ENCODE peak calls at places on chromosomes 16 and 17, in seven cellular contexts. U is HFF-Myc, L is lower leg skin, A is AG10803, G is mesenchymal stem cell, J is psoas muscle, T is DND-41. B is an unnamed sample.

GRCh38 chr16:77450790-77451487 is 16.1 kb upstream of the ADAMTS18 start:
- DNase-seq in G (no peak), L (no peak), U (no peak), A (no peak), T (no peak), J (no peak), B (no peak)

GRCh38 chr16:88995746-88996535 is 18.9 kb upstream of the CBFA2T3 start:
- DNase-seq in U (no peak), L (no peak), J (no peak), T (no peak), G (no peak), A (no peak), B (no peak)

GRCh38 chr16:85491798-85492616 is 121.1 kb upstream of the GSE1 start:
- DNase-seq in L (peak), A (peak), U (no peak), J (peak), T (no peak), G (no peak), B (no peak)

GRCh38 chr16:56525154-56525720 is 5.4 kb upstream of the BBS2 start:
- DNase-seq in A (peak), U (peak), T (no peak), J (no peak), L (no peak), G (no peak), B (peak)

GRCh38 chr16:62870554-62870953 is 834.3 kb upstream of the CDH8 start:
- DNase-seq in L (no peak), G (no peak), J (no peak), U (no peak), T (no peak), A (no peak), B (peak)

GRCh38 chr17:69967910-69968411 is 107.1 kb upstream of the KCNJ16 start:
- DNase-seq in T (no peak), L (no peak), G (peak), J (no peak), U (peak), A (peak), B (peak)

GRCh38 chr16:88597856-88598491 is 27.8 kb downstream of the ZC3H18 start:
- DNase-seq in T (no peak), U (no peak), L (no peak), A (no peak), G (no peak), J (no peak), B (no peak)

GRCh38 chr17:3659541-3660111 is 8.8 kb downstream of the TAX1BP3 start:
- DNase-seq in J (peak), T (no peak), A (peak), U (peak), G (peak), L (peak), B (peak)

GRCh38 chr16:64362193-64362592 is 759.7 kb downstream of the CDH11 start:
- DNase-seq in L (no peak), G (peak), T (no peak), J (no peak), A (peak), U (no peak), B (peak)

GRCh38 chr16:88383401-88384221 is 852 bp downstream of the ZNF469 start:
- DNase-seq in G (peak), U (peak), L (no peak), A (peak), T (no peak), J (peak), B (peak)

GRCh38 chr17:14752007-14752406 is 451.1 kb downstream of the HS3ST3B1 start:
- DNase-seq in U (no peak), A (no peak), T (no peak), J (no peak), G (no peak), L (no peak), B (no peak)

GRCh38 chr16:74862743-74863244 is 88.2 kb upstream of the FA2H start:
- DNase-seq in L (no peak), G (peak), J (no peak), A (peak), T (peak), U (peak), B (peak)

GRCh38 chr16:84215531-84215930 is 24.3 kb downstream of the KCNG4 start:
- DNase-seq in G (no peak), U (no peak), T (no peak), L (no peak), J (no peak), A (no peak), B (no peak)

GRCh38 chr16:53098526-53099317 is 43.9 kb downstream of the CHD9 start:
- DNase-seq in A (peak), J (peak), G (peak), L (peak), T (peak), U (no peak), B (peak)

GRCh38 chr17:81298991-81299733 is 4.1 kb upstream of the SLC38A10 start:
- DNase-seq in J (no peak), A (no peak), U (no peak), L (no peak), T (no peak), G (no peak), B (no peak)

GRCh38 chr17:65447823-65448222 is 113.6 kb downstream of the AXIN2 start:
- DNase-seq in U (no peak), A (no peak), L (no peak), G (no peak), J (no peak), T (no peak), B (no peak)

GRCh38 chr17:80717661-80718060 is 173.0 kb downstream of the RPTOR start:
- DNase-seq in T (no peak), A (no peak), L (no peak), J (no peak), U (no peak), G (no peak), B (no peak)

GRCh38 chr16:1613728-1614225 is 1.6 kb downstream of the CRAMP1 start:
- DNase-seq in U (no peak), L (no peak), A (no peak), T (peak), J (no peak), G (peak), B (peak)

GRCh38 chr17:29054835-29055234 is 11.9 kb downstream of the PIPOX start:
- DNase-seq in J (no peak), U (no peak), L (no peak), G (no peak), T (no peak), A (no peak), B (no peak)

GRCh38 chr17:72121164-72122001 is 563 bp downstream of the SOX9 start:
- DNase-seq in G (peak), J (peak), U (no peak), L (no peak), T (no peak), A (peak), B (peak)

GRCh38 chr17:5437721-5438317 is 1.1 kb downstream of the C1QBP start:
- DNase-seq in G (peak), A (peak), L (no peak), T (no peak), J (no peak), U (no peak), B (peak)

GRCh38 chr17:34716291-34716690 is 136.9 kb downstream of the TMEM132E start:
- DNase-seq in G (no peak), J (no peak), U (no peak), L (no peak), T (no peak), A (no peak), B (no peak)

GRCh38 chr17:39553326-39553945 is 54.3 kb downstream of the NEUROD2 start:
- DNase-seq in T (no peak), G (no peak), J (no peak), A (peak), U (no peak), L (no peak), B (peak)

GRCh38 chr16:89122322-89122831 is 28.7 kb downstream of the ACSF3 start:
- DNase-seq in J (peak), L (no peak), A (no peak), T (no peak), G (no peak), U (no peak), B (no peak)

GRCh38 chr16:87415441-87415840 is 23.3 kb downstream of the MAP1LC3B start:
- DNase-seq in L (no peak), J (no peak), T (no peak), U (no peak), G (no peak), A (no peak), B (no peak)

GRCh38 chr16:72224260-72224768 is 52.4 kb upstream of the PMFBP1 start:
- DNase-seq in J (no peak), L (no peak), U (no peak), A (no peak), T (no peak), G (no peak), B (no peak)

GRCh38 chr17:5694507-5694906 is 110.2 kb upstream of the NLRP1 start:
- DNase-seq in A (no peak), L (no peak), T (no peak), J (no peak), U (no peak), G (no peak), B (no peak)

GRCh38 chr16:67260426-67261063 is 11.8 kb downstream of the SLC9A5 start:
- DNase-seq in L (no peak), T (no peak), J (peak), A (peak), G (peak), U (peak), B (peak)

GRCh38 chr17:8740486-8740885 is 4.2 kb downstream of the CCDC42 start:
- DNase-seq in J (no peak), A (no peak), G (no peak), T (peak), L (no peak), U (no peak), B (no peak)

GRCh38 chr16:56190903-56191806 is at the start of gene GNAO1:
- DNase-seq in U (no peak), G (peak), A (peak), T (peak), J (peak), L (no peak), B (peak)

GRCh38 chr17:8896641-8897635 is 29.5 kb upstream of the PIK3R6 start:
- DNase-seq in G (no peak), J (no peak), A (no peak), T (no peak), L (no peak), U (no peak), B (no peak)

GRCh38 chr16:67395105-67395457 is 1.8 kb upstream of the TPPP3 start:
- DNase-seq in T (no peak), L (no peak), A (no peak), J (no peak), U (no peak), G (no peak), B (no peak)

GRCh38 chr17:78706271-78706915 is 75.7 kb downstream of the CYTH1 start:
- DNase-seq in J (no peak), T (no peak), L (peak), G (no peak), A (no peak), U (no peak), B (no peak)

GRCh38 chr17:59221159-59221847 is 992 bp downstream of the GDPD1 start:
- DNase-seq in G (no peak), T (peak), U (no peak), J (no peak), L (no peak), A (no peak), B (peak)

GRCh38 chr17:62761884-62762283 is 46.2 kb downstream of the MARCHF10 start:
- DNase-seq in A (no peak), L (no peak), U (no peak), G (no peak), T (no peak), J (no peak), B (no peak)

GRCh38 chr17:11981862-11982261 is 15.4 kb downstream of the ZNF18 start:
- DNase-seq in T (no peak), U (no peak), L (no peak), G (no peak), A (no peak), J (no peak), B (no peak)

GRCh38 chr16:28012031-28012445 is 51.5 kb downstream of the GSG1L start:
- DNase-seq in G (no peak), L (no peak), T (no peak), U (peak), J (no peak), A (no peak), B (peak)

DNA sequence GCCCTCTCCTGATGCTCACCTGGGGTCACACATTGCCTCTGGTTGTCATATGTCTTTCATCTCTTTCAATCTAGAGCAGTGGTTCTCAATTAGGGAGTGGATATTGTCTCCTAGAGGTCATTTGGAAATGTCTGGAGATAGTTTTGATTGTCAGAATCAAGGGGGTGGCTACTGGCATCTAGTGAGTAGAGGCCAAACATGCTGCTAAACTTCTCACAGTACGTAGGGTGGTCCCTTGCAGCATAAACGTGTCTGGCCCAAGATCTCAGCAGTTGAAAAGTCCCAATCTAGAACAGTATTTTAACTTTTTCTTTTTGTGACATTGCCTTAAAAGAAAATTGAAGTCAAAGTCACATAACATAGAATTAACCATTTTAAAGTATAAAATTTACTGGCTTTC is 30.5 kb upstream of the SLC5A10 start:
- DNase-seq in L (no peak), G (no peak), A (no peak), J (no peak), U (no peak), T (no peak), B (no peak)
- H3K4me3 ChIP-seq in L (no peak), G (no peak), A (no peak), J (no peak), U (no peak), T (no peak), B (no peak)

GRCh38 chr16:21646721-21647561 is 5.5 kb downstream of the IGSF6 start:
- DNase-seq in L (no peak), G (peak), T (peak), A (no peak), J (no peak), U (no peak), B (no peak)

GRCh38 chr16:21645261-21645721 is 7.1 kb downstream of the IGSF6 start:
- DNase-seq in A (peak), L (no peak), U (no peak), T (peak), G (peak), J (no peak), B (peak)

GRCh38 chr16:21644674-21645073 is 7.7 kb downstream of the IGSF6 start:
- DNase-seq in A (no peak), L (no peak), T (no peak), U (no peak), G (no peak), J (no peak), B (no peak)

GRCh38 chr16:21646091-21646490 is 6.3 kb downstream of the IGSF6 start:
- DNase-seq in J (no peak), G (peak), U (no peak), T (no peak), A (no peak), L (no peak), B (no peak)

DNA sequence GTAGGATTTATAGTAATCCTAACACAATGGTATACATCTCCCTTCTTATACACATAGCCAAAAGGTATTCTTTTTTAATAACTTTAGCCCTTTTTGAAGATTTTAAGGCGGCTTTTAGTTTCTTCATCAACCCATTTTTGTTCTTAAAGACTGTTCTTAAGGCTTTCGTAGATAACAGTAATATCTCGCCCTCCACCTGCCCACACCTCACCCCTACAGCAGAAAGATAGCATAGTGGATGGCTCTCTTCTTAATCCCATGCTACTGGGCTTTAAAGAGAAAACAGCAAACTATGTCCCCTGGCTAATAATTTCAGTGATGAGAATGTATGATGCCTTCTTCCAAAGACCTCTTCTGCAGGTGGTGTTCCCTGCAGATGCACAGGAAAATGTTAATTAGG is 8.6 kb downstream of the IGSF6 start:
- DNase-seq in A (no peak), G (no peak), L (no peak), U (no peak), J (no peak), T (no peak), B (no peak)
- H3K4me3 ChIP-seq in A (no peak), G (no peak), L (no peak), U (no peak), J (no peak), T (no peak), B (no peak)

GRCh38 chr17:42107124-42107523 is 5.4 kb downstream of the DHX58 start:
- DNase-seq in U (no peak), J (no peak), T (no peak), G (no peak), A (no peak), L (no peak), B (no peak)
- H3K4me3 ChIP-seq in U (no peak), J (peak), T (no peak), G (no peak), A (no peak), L (no peak), B (no peak)

DNA sequence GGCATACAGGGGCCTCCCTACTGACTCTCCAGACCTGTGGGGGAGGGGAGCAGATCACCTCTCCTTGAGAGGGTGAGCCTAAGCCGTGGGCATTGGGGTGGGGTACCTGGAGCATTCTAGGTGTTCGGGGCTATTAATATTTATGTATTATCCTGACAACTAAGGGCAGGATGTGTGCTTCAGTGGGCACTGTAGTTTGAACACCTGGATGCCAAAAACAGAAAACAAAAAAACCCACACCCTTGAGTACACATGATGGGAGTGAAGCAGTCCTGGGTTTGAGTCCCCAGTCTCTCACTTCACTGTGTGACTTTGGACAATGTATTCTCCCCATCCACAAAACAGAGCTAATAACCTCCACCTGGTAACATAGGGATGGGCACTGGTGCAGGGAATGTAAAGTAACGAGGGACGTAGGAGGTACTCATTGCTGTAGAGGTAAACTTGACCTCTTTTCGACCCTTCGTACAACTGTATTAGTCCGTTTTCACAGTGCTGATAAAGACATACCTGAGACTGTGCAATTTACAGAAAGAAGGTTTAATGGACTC is 257.8 kb downstream of the CPPED1 start:
- DNase-seq in A (no peak), J (no peak), T (no peak), U (no peak), L (no peak), G (no peak), B (no peak)
- H3K4me3 ChIP-seq in A (no peak), J (no peak), T (no peak), U (no peak), L (no peak), G (no peak), B (no peak)

GRCh38 chr17:7034955-7035590 is 742 bp upstream of the SLC16A13 start:
- DNase-seq in T (peak), G (no peak), A (no peak), U (no peak), J (no peak), L (no peak), B (no peak)
- H3K4me3 ChIP-seq in T (peak), G (peak), A (peak), U (peak), J (peak), L (peak), B (peak)

DNA sequence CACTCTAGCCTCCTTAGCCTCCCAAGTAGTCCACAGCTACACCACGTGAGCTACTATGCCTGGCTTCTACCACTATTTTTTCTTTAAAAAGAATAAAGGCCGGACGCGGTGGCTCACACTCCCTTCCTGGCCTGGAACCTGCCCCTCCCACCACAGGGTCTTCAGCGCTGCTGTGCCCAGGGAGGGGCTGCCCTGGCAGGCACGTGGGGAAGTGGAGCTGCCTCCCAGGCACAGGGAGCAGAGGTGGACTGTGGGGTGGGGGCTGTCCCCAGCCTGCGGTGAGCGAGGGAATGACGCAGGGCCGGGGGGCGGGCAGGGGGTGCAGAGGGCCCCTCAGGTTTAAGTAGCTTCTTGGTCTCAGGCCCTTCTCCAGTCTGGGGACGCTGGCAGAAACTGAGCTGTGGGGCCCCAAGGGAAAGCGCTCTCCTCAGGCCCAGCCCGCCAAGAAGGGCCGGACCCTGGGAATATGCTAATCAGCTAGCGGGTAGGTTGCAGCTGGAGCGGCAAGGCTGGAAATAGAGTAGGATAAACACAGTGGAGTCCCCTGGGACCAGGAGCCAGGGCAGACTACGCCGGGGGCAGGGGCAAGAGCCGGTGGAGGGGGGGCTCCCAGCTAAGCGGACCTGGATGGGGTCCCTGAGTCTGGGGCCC is 46.8 kb downstream of the TIMM22 start:
- DNase-seq in T (no peak), G (peak), J (peak), L (no peak), A (no peak), U (no peak), B (no peak)
- H3K4me3 ChIP-seq in T (no peak), G (no peak), J (peak), L (no peak), A (no peak), U (no peak), B (no peak)

GRCh38 chr17:77604301-77605031 is 354.0 kb upstream of the TNRC6C start:
- DNase-seq in T (no peak), J (no peak), L (no peak), U (no peak), G (no peak), A (no peak), B (no peak)

GRCh38 chr17:77602883-77603640 is 355.4 kb upstream of the TNRC6C start:
- DNase-seq in U (no peak), A (no peak), J (no peak), G (no peak), T (no peak), L (no peak), B (no peak)

GRCh38 chr17:77600346-77600745 is 358.2 kb upstream of the TNRC6C start:
- DNase-seq in U (no peak), T (no peak), A (no peak), J (no peak), G (no peak), L (no peak), B (no peak)

GRCh38 chr17:77601054-77601979 is 357.2 kb upstream of the TNRC6C start:
- DNase-seq in L (peak), A (peak), G (no peak), J (peak), T (no peak), U (no peak), B (no peak)

GRCh38 chr17:77602062-77602746 is 356.3 kb upstream of the TNRC6C start:
- DNase-seq in G (peak), A (peak), L (peak), U (peak), T (no peak), J (peak), B (peak)
- H3K4me3 ChIP-seq in G (no peak), A (no peak), L (no peak), U (no peak), T (no peak), J (peak), B (peak)

GRCh38 chr17:16584273-16584995 is 15.4 kb upstream of the ZNF287 start:
- DNase-seq in G (peak), L (peak), J (peak), U (peak), A (peak), T (peak), B (peak)
- H3K4me3 ChIP-seq in G (peak), L (no peak), J (peak), U (peak), A (peak), T (peak), B (peak)

GRCh38 chr17:53896047-53896446 is 73.3 kb downstream of the KIF2B start:
- DNase-seq in L (no peak), J (no peak), U (no peak), G (no peak), T (no peak), A (no peak), B (no peak)
- H3K4me3 ChIP-seq in L (no peak), J (no peak), U (no peak), G (no peak), T (no peak), A (no peak), B (no peak)